ENCODE peak calls at places on chromosomes 4 and X, in ten cellular contexts. R, I, F, U, G, T, P, K, J and H are unnamed samples.

GRCh38 chr4:105666693-105667092 is 41.8 kb downstream of the INTS12 start:
- DNase-seq in K (no peak), I (no peak), P (no peak), J (no peak), G (no peak), T (peak; percentile 8), U (no peak), F (no peak), R (peak; percentile 46), H (peak; percentile 22)

GRCh38 chr4:13539047-13539720 is 5.1 kb downstream of the NKX3-2 start:
- DNase-seq in P (peak; percentile 67), I (no peak), T (no peak), K (no peak), G (no peak), F (peak; percentile 85), U (no peak), J (no peak), R (peak; percentile 45), H (no peak)

GRCh38 chr4:71602271-71602890 is 181.5 kb downstream of the GC start:
- DNase-seq in P (no peak), T (peak; percentile 79), F (peak; percentile 29), J (no peak), U (no peak), G (no peak), K (no peak), R (peak; percentile 18), I (no peak), H (no peak)

GRCh38 chr4:52866734-52867133 is 4.6 kb downstream of the RASL11B start:
- DNase-seq in I (no peak), K (no peak), G (no peak), F (no peak), U (no peak), R (no peak), J (no peak), P (no peak), T (no peak), H (no peak)

GRCh38 chr4:13844740-13845139 is 217.2 kb upstream of the BOD1L1 start:
- DNase-seq in G (no peak), T (no peak), R (no peak), U (no peak), P (no peak), K (no peak), I (no peak), F (no peak), J (no peak), H (no peak)

GRCh38 chrX:21438792-21439191 is 64.6 kb downstream of the CNKSR2 start:
- DNase-seq in K (no peak), I (no peak), J (no peak), T (no peak), F (no peak), R (no peak), U (no peak), G (no peak), P (no peak), H (no peak)

GRCh38 chr4:140856692-140857091 is 100.5 kb upstream of the TBC1D9 start:
- DNase-seq in F (peak; percentile 53), U (peak; percentile 28), T (peak; percentile 86), G (peak; percentile 23), J (no peak), K (no peak), R (peak; percentile 80), P (peak; percentile 89), I (peak; percentile 18), H (no peak)

GRCh38 chr4:99047710-99048109 is 40.9 kb downstream of the ADH5 start:
- DNase-seq in U (no peak), F (no peak), I (no peak), J (no peak), T (no peak), K (no peak), P (no peak), R (no peak), G (no peak), H (no peak)

GRCh38 chrX:29299689-29300088 is 712.4 kb downstream of the IL1RAPL1 start:
- DNase-seq in F (no peak), I (no peak), K (no peak), T (peak; percentile 37), U (no peak), P (no peak), G (no peak), R (no peak), J (no peak), H (no peak)

GRCh38 chr4:181908168-181908567 is 335.0 kb upstream of the TENM3 start:
- DNase-seq in F (no peak), U (no peak), K (no peak), G (no peak), J (no peak), T (peak; percentile 12), I (no peak), P (no peak), R (no peak), H (no peak)

GRCh38 chr4:110586137-110586850 is 36.6 kb downstream of the PITX2 start:
- DNase-seq in F (peak; percentile 89), T (peak; percentile 65), K (no peak), U (no peak), G (no peak), R (peak; percentile 87), J (no peak), P (no peak), I (no peak), H (peak; percentile 6)

GRCh38 chr4:31613946-31614623 is 893.9 kb downstream of the PCDH7 start:
- DNase-seq in P (peak; percentile 54), G (no peak), R (no peak), U (no peak), T (peak; percentile 0), J (peak; percentile 25), F (no peak), K (no peak), I (no peak), H (no peak)

GRCh38 chrX:19638968-19639539 is 123.7 kb upstream of the MAP3K15 start:
- DNase-seq in G (no peak), I (no peak), T (no peak), J (no peak), U (no peak), F (no peak), R (no peak), P (no peak), K (no peak), H (no peak)

GRCh38 chrX:19643203-19643602 is 127.9 kb upstream of the MAP3K15 start:
- DNase-seq in K (no peak), P (no peak), F (no peak), J (no peak), U (no peak), I (no peak), G (no peak), T (no peak), R (no peak), H (no peak)

GRCh38 chrX:19640693-19641374 is 125.5 kb upstream of the MAP3K15 start:
- DNase-seq in J (no peak), U (no peak), T (no peak), K (no peak), I (no peak), G (no peak), R (no peak), P (no peak), F (no peak), H (no peak)

GRCh38 chrX:19640063-19640462 is 124.8 kb upstream of the MAP3K15 start:
- DNase-seq in G (no peak), T (no peak), P (no peak), I (no peak), K (no peak), F (no peak), U (no peak), R (no peak), J (no peak), H (no peak)

DNA sequence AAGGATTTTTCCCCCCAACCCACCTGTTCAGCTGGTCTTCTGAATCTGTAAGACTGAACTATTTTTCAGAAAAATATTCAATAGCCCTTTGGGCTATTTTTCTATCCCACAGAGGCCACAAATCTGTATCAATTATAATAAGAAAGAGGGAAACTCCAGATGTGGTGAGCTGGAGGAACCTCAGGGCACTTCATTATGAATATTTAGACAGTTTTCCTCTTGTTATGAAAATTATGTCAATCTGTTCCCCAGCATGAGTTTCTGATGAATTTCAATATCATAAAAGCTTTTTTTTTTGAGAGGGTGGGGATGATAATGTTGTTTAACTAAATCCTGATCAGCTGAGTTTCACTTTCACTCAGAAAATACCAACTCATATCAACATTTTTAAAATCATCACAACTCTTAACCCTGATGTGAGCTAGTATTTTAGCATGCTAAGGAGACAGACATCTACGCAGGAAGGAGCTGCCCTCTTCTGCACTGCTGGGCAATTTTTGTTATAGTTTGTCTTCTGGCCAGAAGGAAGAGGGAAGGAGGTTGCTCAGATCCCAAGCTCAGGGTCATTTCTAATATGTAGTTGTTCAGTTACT is 127.3 kb upstream of the MAP3K15 start:
- DNase-seq in R (no peak), I (no peak), F (no peak), J (no peak), T (no peak), G (no peak), U (no peak), K (no peak), P (no peak), H (no peak)
- H3K4me1 ChIP-seq in R (peaks cover 5% of the 10 kb centered on the region), I (peaks cover 2% of the 10 kb centered on the region), F (peaks cover 2% of the 10 kb centered on the region), J (no peaks in the 10 kb centered on the region), T (no peaks in the 10 kb centered on the region), G (peaks cover 3% of the 10 kb centered on the region), U (no peaks in the 10 kb centered on the region), K (peaks cover 2% of the 10 kb centered on the region), P (no peaks in the 10 kb centered on the region), H (no peaks in the 10 kb centered on the region)

DNA sequence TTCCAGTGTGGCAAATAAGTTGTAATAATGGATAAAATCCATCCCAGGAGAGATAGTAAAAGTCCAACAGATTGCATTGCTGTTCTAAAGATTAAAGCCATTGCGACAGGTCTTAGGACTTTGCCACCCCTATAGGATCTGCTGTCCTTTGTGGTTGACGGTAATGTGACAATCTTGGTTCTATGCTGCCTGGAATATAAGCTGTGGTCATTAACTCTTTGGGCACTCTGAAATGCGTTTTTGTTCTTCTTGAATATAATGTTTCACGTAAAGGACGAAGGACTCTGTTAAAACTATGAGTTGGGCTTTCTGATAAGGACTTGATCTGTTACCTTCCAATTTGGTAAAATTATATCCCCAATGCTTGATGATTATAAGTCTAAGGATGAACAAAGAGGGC is at the start of gene CLDN24:
- DNase-seq in U (no peak), G (no peak), T (no peak), K (no peak), P (no peak), I (no peak), R (no peak), J (no peak), F (no peak), H (no peak)
- H3K4me3 ChIP-seq in U (no peak within 1 kb of the TSS), G (no peak within 1 kb of the TSS), T (no peak within 1 kb of the TSS), K (no peak within 1 kb of the TSS), P (no peak within 1 kb of the TSS), I (no peak within 1 kb of the TSS), R (no peak within 1 kb of the TSS), J (no peak within 1 kb of the TSS), F (no peak within 1 kb of the TSS), H (no peak within 1 kb of the TSS)

GRCh38 chrX:19344661-19345060 is 934 bp downstream of the PDHA1 start:
- DNase-seq in G (no peak), K (no peak), J (no peak), R (no peak), U (no peak), T (no peak), F (no peak), P (no peak), I (no peak), H (no peak)
- H3K4me1 ChIP-seq in G (no peaks in the 10 kb centered on the region), K (peaks cover 3% of the 10 kb centered on the region), J (no peaks in the 10 kb centered on the region), R (peaks cover 16% of the 10 kb centered on the region), U (peaks cover 19% of the 10 kb centered on the region), T (peaks cover 3% of the 10 kb centered on the region), F (peaks cover 5% of the 10 kb centered on the region), P (no peaks in the 10 kb centered on the region), I (no peaks in the 10 kb centered on the region), H (no peaks in the 10 kb centered on the region)

DNA sequence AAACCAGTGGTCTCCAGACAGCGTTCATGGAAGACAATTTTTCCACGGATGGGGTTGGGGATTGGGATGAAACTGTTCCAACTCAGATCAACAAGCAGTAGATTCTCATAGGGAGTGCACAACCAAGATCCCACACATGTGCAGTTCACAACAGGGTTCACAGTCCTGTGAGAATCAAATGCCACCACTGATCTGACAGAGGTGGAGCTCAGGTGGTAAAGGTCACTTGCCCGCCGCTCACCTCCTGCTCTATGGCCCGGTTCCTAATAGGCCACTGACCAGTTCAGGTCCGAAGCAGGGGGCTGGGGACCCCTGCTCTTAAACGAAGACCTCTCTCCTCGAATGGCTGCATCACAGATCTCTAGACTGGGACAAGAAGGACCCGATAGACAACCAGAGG is 4.4 kb downstream of the APBB2 start:
- DNase-seq in G (no peak), P (no peak), R (no peak), F (no peak), U (no peak), J (no peak), K (no peak), I (no peak), T (no peak), H (no peak)
- H3K4me3 ChIP-seq in G (no peak overlapping the region), P (no peak overlapping the region), R (no peak overlapping the region), F (no peak overlapping the region), U (no peak overlapping the region), J (no peak overlapping the region), K (no peak overlapping the region), I (no peak overlapping the region), T (no peak overlapping the region), H (no peak overlapping the region)